ENCODE peak calls at places on chromosome 21, in nine cellular contexts. J is NCI-H1436, V is myocyte, I is anterior cingulate cortex, W is AG09309, K is NCI-H774, Z is SK-N-DZ, F is endothelial cell of umbilical vein, G is GM13976. H is an unnamed sample.

GRCh38 chr21:24045775-24046215 is 1561.5 kb downstream of the MRPL39 start:
- DNase-seq in J (no peak), V (peak), I (peak), W (no peak), K (no peak), Z (peak), F (peak), G (no peak), H (peak)

GRCh38 chr21:37412603-37413360 is 46.2 kb downstream of the DYRK1A start:
- DNase-seq in J (no peak), V (no peak), I (no peak), W (peak), K (no peak), Z (no peak), F (no peak), G (no peak), H (no peak)

GRCh38 chr21:28280611-28281010 is 712.1 kb downstream of the LTN1 start:
- DNase-seq in J (no peak), V (no peak), I (no peak), W (no peak), K (no peak), Z (no peak), F (no peak), G (no peak), H (no peak)

GRCh38 chr21:39087976-39088370 is 95.3 kb downstream of the PSMG1 start:
- DNase-seq in J (no peak), V (no peak), I (no peak), W (no peak), K (no peak), Z (no peak), F (no peak), G (no peak), H (no peak)

GRCh38 chr21:42097860-42098259 is 26.7 kb downstream of the UMODL1 start:
- DNase-seq in J (no peak), V (peak), I (no peak), W (peak), K (peak), Z (no peak), F (peak), G (no peak), H (peak)

GRCh38 chr21:32624726-32625125 is 12.5 kb upstream of the CFAP298 start:
- DNase-seq in J (no peak), V (peak), I (no peak), W (no peak), K (no peak), Z (no peak), F (no peak), G (no peak), H (no peak)

GRCh38 chr21:18529253-18529652 is 125.7 kb upstream of the TMPRSS15 start:
- DNase-seq in J (no peak), V (peak), I (no peak), W (no peak), K (peak), Z (no peak), F (peak), G (no peak), H (no peak)

GRCh38 chr21:21712761-21713558 is 714.8 kb downstream of the NCAM2 start:
- DNase-seq in J (no peak), V (peak), I (no peak), W (no peak), K (no peak), Z (no peak), F (peak), G (no peak), H (no peak)

GRCh38 chr21:46009951-46010655 is 28.5 kb downstream of the COL6A1 start:
- DNase-seq in J (no peak), V (no peak), I (no peak), W (no peak), K (no peak), Z (no peak), F (no peak), G (no peak), H (no peak)

GRCh38 chr21:45161039-45161945 is 86.9 kb downstream of the ADARB1 start:
- DNase-seq in J (no peak), V (peak), I (no peak), W (no peak), K (no peak), Z (no peak), F (no peak), G (no peak), H (no peak)

GRCh38 chr21:33266050-33266783 is at the start of gene IL10RB:
- DNase-seq in J (peak), V (peak), I (peak), W (no peak), K (peak), Z (peak), F (peak), G (peak), H (peak)

GRCh38 chr21:44800971-44801467 is 601 bp downstream of the UBE2G2 start:
- DNase-seq in J (peak), V (peak), I (no peak), W (no peak), K (no peak), Z (peak), F (peak), G (peak), H (peak)

GRCh38 chr21:8990326-8991087 is 1530.9 kb upstream of the TPTE start:
- DNase-seq in J (no peak), V (no peak), I (no peak), W (no peak), K (no peak), Z (no peak), F (no peak), G (no peak), H (no peak)

GRCh38 chr21:44761747-44762208 is 39.8 kb downstream of the UBE2G2 start:
- DNase-seq in J (peak), V (no peak), I (no peak), W (no peak), K (no peak), Z (no peak), F (no peak), G (no peak), H (no peak)

GRCh38 chr21:31260790-31261189 is 83.3 kb downstream of the TIAM1 start:
- DNase-seq in J (no peak), V (no peak), I (no peak), W (no peak), K (no peak), Z (no peak), F (no peak), G (no peak), H (no peak)

GRCh38 chr21:41764558-41765392 is 2.1 kb downstream of the RIPK4 start:
- DNase-seq in J (no peak), V (no peak), I (no peak), W (no peak), K (no peak), Z (no peak), F (no peak), G (no peak), H (no peak)

GRCh38 chr21:34186119-34186719 is 112.8 kb downstream of the MRPS6 start:
- DNase-seq in J (no peak), V (no peak), I (no peak), W (no peak), K (no peak), Z (no peak), F (no peak), G (no peak), H (no peak)

H was measured in NCI-H146.